ENCODE peak calls at places on chromosome 7, in nine cellular contexts. One of them, this sample, is unnamed.

GRCh38 chr7:78024591-78024990 is 226.0 kb downstream of the PHTF2 start:
- DNase-seq in activated naive CD4-positive, alpha-beta T cell treated with Interleukin-2 at 50 U/mL for 16 hours: no peak
- DNase-seq in kidney glomerular epithelial cell: no peak
- DNase-seq in GM23248: no peak
- DNase-seq in NCI-H1930: no peak
- DNase-seq in HuH-7: no peak
- DNase-seq in HTR-8/SVneo: no peak
- DNase-seq in mucosa of gallbladder: no peak
- DNase-seq in fibroblast of mammary gland: no peak
- DNase-seq in this sample: no peak

GRCh38 chr7:44750424-44750823 is 1.8 kb downstream of the ZMIZ2 start:
- DNase-seq in activated naive CD4-positive, alpha-beta T cell treated with Interleukin-2 at 50 U/mL for 16 hours: no peak
- DNase-seq in kidney glomerular epithelial cell: no peak
- DNase-seq in GM23248: no peak
- DNase-seq in NCI-H1930: no peak
- DNase-seq in HuH-7: no peak
- DNase-seq in HTR-8/SVneo: no peak
- DNase-seq in mucosa of gallbladder: no peak
- DNase-seq in fibroblast of mammary gland: no peak
- DNase-seq in this sample: no peak

GRCh38 chr7:67764312-67764711 is 767.7 kb downstream of the TYW1 start:
- DNase-seq in activated naive CD4-positive, alpha-beta T cell treated with Interleukin-2 at 50 U/mL for 16 hours: no peak
- DNase-seq in kidney glomerular epithelial cell: peak; percentile 75
- DNase-seq in GM23248: no peak
- DNase-seq in NCI-H1930: no peak
- DNase-seq in HuH-7: peak; percentile 53
- DNase-seq in HTR-8/SVneo: no peak
- DNase-seq in mucosa of gallbladder: peak; percentile 31
- DNase-seq in fibroblast of mammary gland: no peak
- DNase-seq in this sample: no peak

GRCh38 chr7:120949393-120949799 is 1.2 kb upstream of the ING3 start:
- DNase-seq in activated naive CD4-positive, alpha-beta T cell treated with Interleukin-2 at 50 U/mL for 16 hours: no peak
- DNase-seq in kidney glomerular epithelial cell: no peak
- DNase-seq in GM23248: peak; percentile 7
- DNase-seq in NCI-H1930: no peak
- DNase-seq in HuH-7: no peak
- DNase-seq in HTR-8/SVneo: no peak
- DNase-seq in mucosa of gallbladder: no peak
- DNase-seq in fibroblast of mammary gland: no peak
- DNase-seq in this sample: no peak

GRCh38 chr7:56007167-56007652 is 42.8 kb downstream of the NIPSNAP2 start:
- DNase-seq in activated naive CD4-positive, alpha-beta T cell treated with Interleukin-2 at 50 U/mL for 16 hours: no peak
- DNase-seq in kidney glomerular epithelial cell: no peak
- DNase-seq in GM23248: no peak
- DNase-seq in NCI-H1930: no peak
- DNase-seq in HuH-7: peak; percentile 77
- DNase-seq in HTR-8/SVneo: no peak
- DNase-seq in mucosa of gallbladder: no peak
- DNase-seq in fibroblast of mammary gland: no peak
- DNase-seq in this sample: no peak

GRCh38 chr7:157861031-157861491 is 524.3 kb downstream of the DNAJB6 start:
- DNase-seq in activated naive CD4-positive, alpha-beta T cell treated with Interleukin-2 at 50 U/mL for 16 hours: no peak
- DNase-seq in kidney glomerular epithelial cell: no peak
- DNase-seq in GM23248: no peak
- DNase-seq in NCI-H1930: no peak
- DNase-seq in HuH-7: no peak
- DNase-seq in HTR-8/SVneo: no peak
- DNase-seq in mucosa of gallbladder: no peak
- DNase-seq in fibroblast of mammary gland: no peak
- DNase-seq in this sample: no peak

GRCh38 chr7:77954773-77955562 is 156.4 kb downstream of the PHTF2 start:
- DNase-seq in activated naive CD4-positive, alpha-beta T cell treated with Interleukin-2 at 50 U/mL for 16 hours: no peak
- DNase-seq in kidney glomerular epithelial cell: no peak
- DNase-seq in GM23248: peak; percentile 31
- DNase-seq in NCI-H1930: no peak
- DNase-seq in HuH-7: no peak
- DNase-seq in HTR-8/SVneo: no peak
- DNase-seq in mucosa of gallbladder: no peak
- DNase-seq in fibroblast of mammary gland: peak; percentile 19
- DNase-seq in this sample: no peak

GRCh38 chr7:65338346-65338745 is 35.3 kb upstream of the ZNF92 start:
- DNase-seq in activated naive CD4-positive, alpha-beta T cell treated with Interleukin-2 at 50 U/mL for 16 hours: no peak
- DNase-seq in kidney glomerular epithelial cell: no peak
- DNase-seq in GM23248: no peak
- DNase-seq in NCI-H1930: no peak
- DNase-seq in HuH-7: no peak
- DNase-seq in HTR-8/SVneo: no peak
- DNase-seq in mucosa of gallbladder: no peak
- DNase-seq in fibroblast of mammary gland: no peak
- DNase-seq in this sample: no peak

GRCh38 chr7:78139335-78139734 is 340.8 kb downstream of the PHTF2 start:
- DNase-seq in activated naive CD4-positive, alpha-beta T cell treated with Interleukin-2 at 50 U/mL for 16 hours: no peak
- DNase-seq in kidney glomerular epithelial cell: peak; percentile 77
- DNase-seq in GM23248: peak; percentile 78
- DNase-seq in NCI-H1930: no peak
- DNase-seq in HuH-7: no peak
- DNase-seq in HTR-8/SVneo: peak; percentile 17
- DNase-seq in mucosa of gallbladder: no peak
- DNase-seq in fibroblast of mammary gland: peak; percentile 94
- DNase-seq in this sample: no peak

GRCh38 chr7:100584677-100585510 is 1.0 kb downstream of the LRCH4 start:
- DNase-seq in activated naive CD4-positive, alpha-beta T cell treated with Interleukin-2 at 50 U/mL for 16 hours: no peak
- DNase-seq in kidney glomerular epithelial cell: peak; percentile 32
- DNase-seq in GM23248: peak; percentile 75
- DNase-seq in NCI-H1930: no peak
- DNase-seq in HuH-7: no peak
- DNase-seq in HTR-8/SVneo: no peak
- DNase-seq in mucosa of gallbladder: peak; percentile 69
- DNase-seq in fibroblast of mammary gland: peak; percentile 75
- DNase-seq in this sample: peak; percentile 84

GRCh38 chr7:7595451-7595850 is 28.8 kb downstream of the MIOS start:
- DNase-seq in activated naive CD4-positive, alpha-beta T cell treated with Interleukin-2 at 50 U/mL for 16 hours: no peak
- DNase-seq in kidney glomerular epithelial cell: no peak
- DNase-seq in GM23248: peak; percentile 51
- DNase-seq in NCI-H1930: no peak
- DNase-seq in HuH-7: no peak
- DNase-seq in HTR-8/SVneo: peak; percentile 41
- DNase-seq in mucosa of gallbladder: no peak
- DNase-seq in fibroblast of mammary gland: peak; percentile 26
- DNase-seq in this sample: no peak

GRCh38 chr7:22672892-22673637 is 53.9 kb upstream of the IL6 start:
- DNase-seq in activated naive CD4-positive, alpha-beta T cell treated with Interleukin-2 at 50 U/mL for 16 hours: no peak
- DNase-seq in kidney glomerular epithelial cell: no peak
- DNase-seq in GM23248: no peak
- DNase-seq in NCI-H1930: no peak
- DNase-seq in HuH-7: peak; percentile 68
- DNase-seq in HTR-8/SVneo: no peak
- DNase-seq in mucosa of gallbladder: no peak
- DNase-seq in fibroblast of mammary gland: no peak
- DNase-seq in this sample: no peak

GRCh38 chr7:30470163-30470770 is 8.3 kb downstream of the NOD1 start:
- DNase-seq in activated naive CD4-positive, alpha-beta T cell treated with Interleukin-2 at 50 U/mL for 16 hours: no peak
- DNase-seq in kidney glomerular epithelial cell: no peak
- DNase-seq in GM23248: peak; percentile 72
- DNase-seq in NCI-H1930: no peak
- DNase-seq in HuH-7: no peak
- DNase-seq in HTR-8/SVneo: no peak
- DNase-seq in mucosa of gallbladder: no peak
- DNase-seq in fibroblast of mammary gland: peak; percentile 95
- DNase-seq in this sample: no peak

GRCh38 chr7:66202380-66202779 is 2.8 kb upstream of the TPST1 start:
- DNase-seq in activated naive CD4-positive, alpha-beta T cell treated with Interleukin-2 at 50 U/mL for 16 hours: no peak
- DNase-seq in kidney glomerular epithelial cell: no peak
- DNase-seq in GM23248: no peak
- DNase-seq in NCI-H1930: no peak
- DNase-seq in HuH-7: no peak
- DNase-seq in HTR-8/SVneo: no peak
- DNase-seq in mucosa of gallbladder: no peak
- DNase-seq in fibroblast of mammary gland: no peak
- DNase-seq in this sample: no peak

GRCh38 chr7:72161534-72161933 is 250.6 kb downstream of the CALN1 start:
- DNase-seq in activated naive CD4-positive, alpha-beta T cell treated with Interleukin-2 at 50 U/mL for 16 hours: no peak
- DNase-seq in kidney glomerular epithelial cell: no peak
- DNase-seq in GM23248: no peak
- DNase-seq in NCI-H1930: no peak
- DNase-seq in HuH-7: no peak
- DNase-seq in HTR-8/SVneo: no peak
- DNase-seq in mucosa of gallbladder: no peak
- DNase-seq in fibroblast of mammary gland: no peak
- DNase-seq in this sample: no peak

GRCh38 chr7:26618458-26618857 is 245.9 kb downstream of the SKAP2 start:
- DNase-seq in activated naive CD4-positive, alpha-beta T cell treated with Interleukin-2 at 50 U/mL for 16 hours: no peak
- DNase-seq in kidney glomerular epithelial cell: no peak
- DNase-seq in GM23248: no peak
- DNase-seq in NCI-H1930: no peak
- DNase-seq in HuH-7: no peak
- DNase-seq in HTR-8/SVneo: no peak
- DNase-seq in mucosa of gallbladder: no peak
- DNase-seq in fibroblast of mammary gland: no peak
- DNase-seq in this sample: no peak

GRCh38 chr7:82305347-82306005 is 138.1 kb downstream of the CACNA2D1 start:
- DNase-seq in activated naive CD4-positive, alpha-beta T cell treated with Interleukin-2 at 50 U/mL for 16 hours: no peak
- DNase-seq in kidney glomerular epithelial cell: no peak
- DNase-seq in GM23248: no peak
- DNase-seq in NCI-H1930: no peak
- DNase-seq in HuH-7: no peak
- DNase-seq in HTR-8/SVneo: no peak
- DNase-seq in mucosa of gallbladder: no peak
- DNase-seq in fibroblast of mammary gland: no peak
- DNase-seq in this sample: no peak

GRCh38 chr7:157412021-157412443 is 75.2 kb downstream of the DNAJB6 start:
- DNase-seq in activated naive CD4-positive, alpha-beta T cell treated with Interleukin-2 at 50 U/mL for 16 hours: peak; percentile 81
- DNase-seq in kidney glomerular epithelial cell: no peak
- DNase-seq in GM23248: peak; percentile 96
- DNase-seq in NCI-H1930: no peak
- DNase-seq in HuH-7: no peak
- DNase-seq in HTR-8/SVneo: peak; percentile 46
- DNase-seq in mucosa of gallbladder: no peak
- DNase-seq in fibroblast of mammary gland: peak; percentile 95
- DNase-seq in this sample: no peak

GRCh38 chr7:22359156-22359697 is 2.3 kb upstream of the RAPGEF5 start:
- DNase-seq in activated naive CD4-positive, alpha-beta T cell treated with Interleukin-2 at 50 U/mL for 16 hours: no peak
- DNase-seq in kidney glomerular epithelial cell: no peak
- DNase-seq in GM23248: no peak
- DNase-seq in NCI-H1930: no peak
- DNase-seq in HuH-7: peak; percentile 55
- DNase-seq in HTR-8/SVneo: no peak
- DNase-seq in mucosa of gallbladder: no peak
- DNase-seq in fibroblast of mammary gland: no peak
- DNase-seq in this sample: no peak

GRCh38 chr7:140418653-140419052 is 14.8 kb downstream of the RAB19 start:
- DNase-seq in activated naive CD4-positive, alpha-beta T cell treated with Interleukin-2 at 50 U/mL for 16 hours: no peak
- DNase-seq in kidney glomerular epithelial cell: no peak
- DNase-seq in GM23248: no peak
- DNase-seq in NCI-H1930: no peak
- DNase-seq in HuH-7: no peak
- DNase-seq in HTR-8/SVneo: no peak
- DNase-seq in mucosa of gallbladder: no peak
- DNase-seq in fibroblast of mammary gland: no peak
- DNase-seq in this sample: no peak

GRCh38 chr7:45721949-45722598 is 147.9 kb downstream of the ADCY1 start:
- DNase-seq in activated naive CD4-positive, alpha-beta T cell treated with Interleukin-2 at 50 U/mL for 16 hours: no peak
- DNase-seq in kidney glomerular epithelial cell: no peak
- DNase-seq in GM23248: no peak
- DNase-seq in NCI-H1930: peak; percentile 9
- DNase-seq in HuH-7: no peak
- DNase-seq in HTR-8/SVneo: no peak
- DNase-seq in mucosa of gallbladder: no peak
- DNase-seq in fibroblast of mammary gland: no peak
- DNase-seq in this sample: no peak

GRCh38 chr7:19982841-19983835 is 209.7 kb upstream of the TMEM196 start:
- DNase-seq in activated naive CD4-positive, alpha-beta T cell treated with Interleukin-2 at 50 U/mL for 16 hours: no peak
- DNase-seq in kidney glomerular epithelial cell: no peak
- DNase-seq in GM23248: peak; percentile 87
- DNase-seq in NCI-H1930: no peak
- DNase-seq in HuH-7: no peak
- DNase-seq in HTR-8/SVneo: no peak
- DNase-seq in mucosa of gallbladder: peak; percentile 54
- DNase-seq in fibroblast of mammary gland: peak; percentile 79
- DNase-seq in this sample: no peak

GRCh38 chr7:72032934-72033333 is 379.2 kb downstream of the CALN1 start:
- DNase-seq in activated naive CD4-positive, alpha-beta T cell treated with Interleukin-2 at 50 U/mL for 16 hours: no peak
- DNase-seq in kidney glomerular epithelial cell: no peak
- DNase-seq in GM23248: no peak
- DNase-seq in NCI-H1930: no peak
- DNase-seq in HuH-7: no peak
- DNase-seq in HTR-8/SVneo: no peak
- DNase-seq in mucosa of gallbladder: no peak
- DNase-seq in fibroblast of mammary gland: no peak
- DNase-seq in this sample: no peak

GRCh38 chr7:28126047-28127041 is 54.3 kb downstream of the JAZF1 start:
- DNase-seq in activated naive CD4-positive, alpha-beta T cell treated with Interleukin-2 at 50 U/mL for 16 hours: no peak
- DNase-seq in kidney glomerular epithelial cell: no peak
- DNase-seq in GM23248: peak; percentile 43
- DNase-seq in NCI-H1930: no peak
- DNase-seq in HuH-7: no peak
- DNase-seq in HTR-8/SVneo: no peak
- DNase-seq in mucosa of gallbladder: no peak
- DNase-seq in fibroblast of mammary gland: no peak
- DNase-seq in this sample: no peak

GRCh38 chr7:69652947-69653701 is 54.8 kb downstream of the AUTS2 start:
- DNase-seq in activated naive CD4-positive, alpha-beta T cell treated with Interleukin-2 at 50 U/mL for 16 hours: no peak
- DNase-seq in kidney glomerular epithelial cell: no peak
- DNase-seq in GM23248: no peak
- DNase-seq in NCI-H1930: no peak
- DNase-seq in HuH-7: no peak
- DNase-seq in HTR-8/SVneo: no peak
- DNase-seq in mucosa of gallbladder: no peak
- DNase-seq in fibroblast of mammary gland: no peak
- DNase-seq in this sample: no peak

GRCh38 chr7:151687523-151688235 is 168.0 kb upstream of the RHEB start:
- DNase-seq in activated naive CD4-positive, alpha-beta T cell treated with Interleukin-2 at 50 U/mL for 16 hours: no peak
- DNase-seq in kidney glomerular epithelial cell: peak; percentile 95
- DNase-seq in GM23248: peak; percentile 96
- DNase-seq in NCI-H1930: no peak
- DNase-seq in HuH-7: peak; percentile 73
- DNase-seq in HTR-8/SVneo: peak; percentile 95
- DNase-seq in mucosa of gallbladder: peak; percentile 83
- DNase-seq in fibroblast of mammary gland: peak; percentile 93
- DNase-seq in this sample: no peak

GRCh38 chr7:112930787-112931186 is 140.6 kb upstream of the TMEM168 start:
- DNase-seq in activated naive CD4-positive, alpha-beta T cell treated with Interleukin-2 at 50 U/mL for 16 hours: no peak
- DNase-seq in kidney glomerular epithelial cell: no peak
- DNase-seq in GM23248: peak; percentile 89
- DNase-seq in NCI-H1930: no peak
- DNase-seq in HuH-7: peak; percentile 27
- DNase-seq in HTR-8/SVneo: no peak
- DNase-seq in mucosa of gallbladder: no peak
- DNase-seq in fibroblast of mammary gland: peak; percentile 85
- DNase-seq in this sample: no peak

GRCh38 chr7:66535414-66536329 is 93.0 kb upstream of the KCTD7 start:
- DNase-seq in activated naive CD4-positive, alpha-beta T cell treated with Interleukin-2 at 50 U/mL for 16 hours: no peak
- DNase-seq in kidney glomerular epithelial cell: no peak
- DNase-seq in GM23248: no peak
- DNase-seq in NCI-H1930: no peak
- DNase-seq in HuH-7: peak; percentile 78
- DNase-seq in HTR-8/SVneo: no peak
- DNase-seq in mucosa of gallbladder: no peak
- DNase-seq in fibroblast of mammary gland: no peak
- DNase-seq in this sample: no peak

GRCh38 chr7:36128448-36129047 is 24.5 kb upstream of the EEPD1 start:
- DNase-seq in activated naive CD4-positive, alpha-beta T cell treated with Interleukin-2 at 50 U/mL for 16 hours: no peak
- DNase-seq in kidney glomerular epithelial cell: peak; percentile 88
- DNase-seq in GM23248: peak; percentile 97
- DNase-seq in NCI-H1930: no peak
- DNase-seq in HuH-7: no peak
- DNase-seq in HTR-8/SVneo: peak; percentile 76
- DNase-seq in mucosa of gallbladder: peak; percentile 90
- DNase-seq in fibroblast of mammary gland: peak; percentile 95
- DNase-seq in this sample: peak; percentile 86

GRCh38 chr7:43215061-43215460 is 102.6 kb downstream of the HECW1 start:
- DNase-seq in activated naive CD4-positive, alpha-beta T cell treated with Interleukin-2 at 50 U/mL for 16 hours: no peak
- DNase-seq in kidney glomerular epithelial cell: no peak
- DNase-seq in GM23248: no peak
- DNase-seq in NCI-H1930: no peak
- DNase-seq in HuH-7: no peak
- DNase-seq in HTR-8/SVneo: no peak
- DNase-seq in mucosa of gallbladder: no peak
- DNase-seq in fibroblast of mammary gland: no peak
- DNase-seq in this sample: no peak

GRCh38 chr7:33601081-33601480 is 304.3 kb upstream of the BMPER start:
- DNase-seq in activated naive CD4-positive, alpha-beta T cell treated with Interleukin-2 at 50 U/mL for 16 hours: no peak
- DNase-seq in kidney glomerular epithelial cell: no peak
- DNase-seq in GM23248: no peak
- DNase-seq in NCI-H1930: no peak
- DNase-seq in HuH-7: no peak
- DNase-seq in HTR-8/SVneo: no peak
- DNase-seq in mucosa of gallbladder: no peak
- DNase-seq in fibroblast of mammary gland: no peak
- DNase-seq in this sample: no peak